ENCODE peak calls at places on chromosomes 7 and 10, in eight cellular contexts. U, Y, Q, S, F, X, O and B are unnamed samples.

GRCh38 chr7:36291387-36292316 is 98.0 kb upstream of the ANLN start:
- DNase-seq in U (peak), Y (peak), Q (peak), S (peak), F (peak), X (peak), O (peak), B (peak)

GRCh38 chr7:102178410-102178809 is 108.3 kb upstream of the SH2B2 start:
- DNase-seq in U (no peak), Y (no peak), Q (no peak), S (no peak), F (no peak), X (no peak), O (no peak), B (no peak)

GRCh38 chr10:45442670-45443069 is 68.7 kb downstream of the ALOX5 start:
- DNase-seq in U (no peak), Y (peak), Q (no peak), S (no peak), F (no peak), X (no peak), O (no peak), B (no peak)

GRCh38 chr10:85548038-85548437 is 818.6 kb downstream of the GRID1 start:
- DNase-seq in U (peak), Y (peak), Q (peak), S (peak), F (peak), X (peak), O (peak), B (peak)

GRCh38 chr10:130360826-130361311 is 224.7 kb downstream of the GLRX3 start:
- DNase-seq in U (no peak), Y (no peak), Q (no peak), S (no peak), F (no peak), X (no peak), O (no peak), B (no peak)

GRCh38 chr7:105713488-105714465 is 132.5 kb upstream of the EFCAB10 start:
- DNase-seq in U (no peak), Y (no peak), Q (no peak), S (no peak), F (peak), X (peak), O (no peak), B (no peak)

GRCh38 chr7:28815928-28816373 is 142.2 kb downstream of the TRIL start:
- DNase-seq in U (no peak), Y (no peak), Q (no peak), S (peak), F (no peak), X (no peak), O (no peak), B (no peak)

GRCh38 chr10:6069101-6069931 is 7.1 kb upstream of the IL2RA start:
- DNase-seq in U (no peak), Y (no peak), Q (peak), S (peak), F (no peak), X (no peak), O (no peak), B (no peak)

GRCh38 chr7:36390199-36391090 is 783 bp downstream of the ANLN start:
- DNase-seq in U (peak), Y (peak), Q (peak), S (peak), F (peak), X (peak), O (peak), B (peak)

GRCh38 chr7:103660455-103661371 is 214.7 kb upstream of the SLC26A5 start:
- DNase-seq in U (no peak), Y (no peak), Q (peak), S (no peak), F (peak), X (peak), O (peak), B (no peak)

GRCh38 chr10:4051408-4052151 is 266.6 kb upstream of the KLF6 start:
- DNase-seq in U (no peak), Y (no peak), Q (no peak), S (no peak), F (no peak), X (no peak), O (no peak), B (no peak)

GRCh38 chr10:131049051-131049450 is 262.5 kb downstream of the TCERG1L start:
- DNase-seq in U (peak), Y (peak), Q (no peak), S (no peak), F (no peak), X (no peak), O (no peak), B (no peak)

GRCh38 chr7:18978108-18978495 is 139.3 kb downstream of the TWIST1 start:
- DNase-seq in U (no peak), Y (no peak), Q (peak), S (no peak), F (peak), X (peak), O (no peak), B (peak)

GRCh38 chr7:104862719-104863118 is 151.3 kb upstream of the KMT2E start:
- DNase-seq in U (peak), Y (peak), Q (no peak), S (no peak), F (no peak), X (peak), O (peak), B (peak)

GRCh38 chr7:98168181-98168903 is 42.9 kb upstream of the BHLHA15 start:
- DNase-seq in U (peak), Y (peak), Q (peak), S (peak), F (peak), X (peak), O (peak), B (peak)

GRCh38 chr10:79242620-79243152 is 104.6 kb upstream of the PPIF start:
- DNase-seq in U (peak), Y (peak), Q (peak), S (peak), F (peak), X (peak), O (no peak), B (no peak)

GRCh38 chr7:87056346-87056745 is 3.1 kb downstream of the ELAPOR2 start:
- DNase-seq in U (no peak), Y (no peak), Q (no peak), S (no peak), F (no peak), X (no peak), O (no peak), B (no peak)

GRCh38 chr10:30762620-30763019 is 133.1 kb upstream of the LYZL2 start:
- DNase-seq in U (no peak), Y (no peak), Q (no peak), S (no peak), F (no peak), X (no peak), O (no peak), B (no peak)

GRCh38 chr7:158358926-158359645 is 228.5 kb downstream of the PTPRN2 start:
- DNase-seq in U (no peak), Y (no peak), Q (no peak), S (no peak), F (no peak), X (no peak), O (no peak), B (no peak)

GRCh38 chr10:124462348-124462695 is 699 bp downstream of the LHPP start:
- DNase-seq in U (no peak), Y (no peak), Q (no peak), S (no peak), F (no peak), X (no peak), O (no peak), B (no peak)

GRCh38 chr7:21256310-21256877 is 171.5 kb upstream of the SP4 start:
- DNase-seq in U (peak), Y (peak), Q (peak), S (peak), F (peak), X (peak), O (peak), B (peak)

GRCh38 chr7:113945018-113945938 is 26.5 kb upstream of the PPP1R3A start:
- DNase-seq in U (no peak), Y (no peak), Q (no peak), S (no peak), F (peak), X (no peak), O (no peak), B (no peak)

GRCh38 chr7:55382251-55382650 is 17.1 kb downstream of the LANCL2 start:
- DNase-seq in U (no peak), Y (no peak), Q (no peak), S (no peak), F (no peak), X (no peak), O (no peak), B (no peak)

GRCh38 chr7:98399903-98400537 is 870 bp downstream of the BAIAP2L1 start:
- DNase-seq in U (peak), Y (peak), Q (peak), S (no peak), F (peak), X (peak), O (no peak), B (peak)

GRCh38 chr10:109932391-109932790 is 9.1 kb upstream of the XPNPEP1 start:
- DNase-seq in U (no peak), Y (no peak), Q (peak), S (no peak), F (no peak), X (no peak), O (no peak), B (no peak)

GRCh38 chr7:153942036-153942435 is 110.2 kb upstream of the DPP6 start:
- DNase-seq in U (no peak), Y (no peak), Q (no peak), S (no peak), F (no peak), X (no peak), O (no peak), B (no peak)

GRCh38 chr7:69880848-69881247 is 282.6 kb downstream of the AUTS2 start:
- DNase-seq in U (no peak), Y (no peak), Q (no peak), S (no peak), F (no peak), X (no peak), O (no peak), B (no peak)

GRCh38 chr7:101165958-101166602 is 711 bp upstream of the VGF start:
- DNase-seq in U (peak), Y (peak), Q (no peak), S (no peak), F (no peak), X (no peak), O (no peak), B (no peak)

GRCh38 chr7:101168412-101169049 is 3.2 kb upstream of the VGF start:
- DNase-seq in U (no peak), Y (peak), Q (no peak), S (no peak), F (no peak), X (no peak), O (no peak), B (no peak)

GRCh38 chr7:101166603-101166908 is 1.2 kb upstream of the VGF start:
- DNase-seq in U (no peak), Y (no peak), Q (no peak), S (no peak), F (no peak), X (no peak), O (no peak), B (no peak)

GRCh38 chr7:101167645-101168411 is 2.5 kb upstream of the VGF start:
- DNase-seq in U (no peak), Y (no peak), Q (no peak), S (no peak), F (no peak), X (no peak), O (no peak), B (no peak)

DNA sequence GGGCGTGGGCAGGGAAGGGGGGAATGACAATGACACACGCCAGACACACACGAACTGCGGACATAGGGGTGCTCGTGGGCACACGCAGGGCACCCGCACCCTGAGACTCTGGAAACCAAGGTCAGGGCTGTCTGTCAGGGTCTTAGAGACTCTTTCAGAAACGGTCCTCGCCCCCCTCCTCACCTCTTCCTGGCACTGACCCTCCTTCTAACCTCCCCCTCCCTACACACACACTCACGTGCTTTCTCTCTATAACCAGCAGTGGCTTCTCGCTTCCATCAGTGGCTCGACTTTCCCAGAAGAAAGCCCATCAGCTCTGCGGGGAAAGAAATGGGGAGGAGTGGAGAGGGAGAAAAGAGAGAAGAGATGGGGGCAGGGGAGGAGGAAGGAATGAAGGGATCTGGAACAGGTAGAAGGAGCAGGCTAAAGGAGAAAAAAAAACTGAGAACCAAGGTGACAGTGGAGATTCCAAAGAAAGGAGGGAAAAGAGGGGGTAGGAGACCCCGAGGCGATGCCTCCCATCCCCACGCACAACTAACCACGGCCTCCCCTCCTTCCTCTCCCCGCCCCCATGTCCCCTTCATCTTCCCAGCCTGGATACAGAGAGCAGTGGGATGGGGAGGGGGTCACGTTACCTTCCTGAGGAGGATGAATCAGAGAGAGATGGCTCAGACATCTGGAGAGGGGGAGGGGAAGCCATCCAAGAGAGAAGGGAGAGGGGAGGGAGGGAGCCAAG is 1.7 kb upstream of the VGF start:
- DNase-seq in U (peak), Y (peak), Q (peak), S (no peak), F (no peak), X (no peak), O (no peak), B (no peak)
- TF ChIP-seq EZH2 in U (peak), Y (no peak), Q (no peak), S (no peak), F (no peak), X (no peak), O (no peak), B (no peak)

GRCh38 chr10:70038926-70039325 is 13.7 kb upstream of the MACROH2A2 start:
- DNase-seq in U (no peak), Y (no peak), Q (no peak), S (no peak), F (no peak), X (no peak), O (no peak), B (no peak)
- TF ChIP-seq EZH2 in U (no peak), Y (no peak), Q (no peak), S (no peak), F (no peak), X (no peak), O (no peak), B (no peak)

GRCh38 chr10:66928000-66928770 is 2.3 kb downstream of the LRRTM3 start:
- DNase-seq in U (peak), Y (peak), Q (peak), S (no peak), F (no peak), X (no peak), O (no peak), B (no peak)

GRCh38 chr10:66925896-66926719 is at the start of gene LRRTM3:
- DNase-seq in U (peak), Y (peak), Q (peak), S (peak), F (peak), X (peak), O (peak), B (peak)

GRCh38 chr10:66926841-66927240 is 1.0 kb downstream of the LRRTM3 start:
- DNase-seq in U (no peak), Y (no peak), Q (no peak), S (no peak), F (no peak), X (no peak), O (no peak), B (no peak)

GRCh38 chr10:66928791-66929190 is 3.0 kb downstream of the LRRTM3 start:
- DNase-seq in U (no peak), Y (no peak), Q (no peak), S (no peak), F (no peak), X (peak), O (no peak), B (no peak)

GRCh38 chr10:66927271-66927950 is 1.6 kb downstream of the LRRTM3 start:
- DNase-seq in U (no peak), Y (no peak), Q (no peak), S (no peak), F (no peak), X (no peak), O (no peak), B (no peak)
- TF ChIP-seq EZH2 in U (no peak), Y (no peak), Q (no peak), S (no peak), F (no peak), X (no peak), O (no peak), B (no peak)

GRCh38 chr7:150799741-150800575 is at the start of gene TMEM176B:
- DNase-seq in U (peak), Y (peak), Q (no peak), S (no peak), F (no peak), X (no peak), O (no peak), B (no peak)
- TF ChIP-seq EZH2 in U (peak), Y (peak), Q (peak), S (no peak), F (peak), X (no peak), O (no peak), B (no peak)

DNA sequence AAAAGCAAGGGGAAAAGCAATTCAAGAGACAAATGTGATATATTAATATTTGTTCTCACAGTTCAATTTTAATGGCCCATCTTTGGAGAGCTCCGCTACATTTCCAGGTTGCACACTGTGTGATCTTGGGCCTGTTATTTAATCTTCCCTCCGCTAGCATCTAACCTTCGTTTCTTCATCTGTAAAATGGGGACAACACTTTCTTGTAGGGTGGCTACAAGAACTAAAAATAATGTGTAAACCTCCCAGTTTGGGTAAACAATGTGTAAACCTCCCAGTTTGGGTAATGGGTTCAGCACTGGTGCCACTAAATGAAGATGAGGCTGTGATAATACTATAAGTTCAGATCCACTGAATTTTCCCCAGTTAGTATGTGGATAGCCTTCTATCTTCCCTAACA is 99.5 kb downstream of the CDK6 start:
- DNase-seq in U (no peak), Y (no peak), Q (no peak), S (no peak), F (no peak), X (no peak), O (no peak), B (no peak)
- TF ChIP-seq EZH2 in U (no peak), Y (no peak), Q (no peak), S (no peak), F (no peak), X (no peak), O (no peak), B (no peak)

DNA sequence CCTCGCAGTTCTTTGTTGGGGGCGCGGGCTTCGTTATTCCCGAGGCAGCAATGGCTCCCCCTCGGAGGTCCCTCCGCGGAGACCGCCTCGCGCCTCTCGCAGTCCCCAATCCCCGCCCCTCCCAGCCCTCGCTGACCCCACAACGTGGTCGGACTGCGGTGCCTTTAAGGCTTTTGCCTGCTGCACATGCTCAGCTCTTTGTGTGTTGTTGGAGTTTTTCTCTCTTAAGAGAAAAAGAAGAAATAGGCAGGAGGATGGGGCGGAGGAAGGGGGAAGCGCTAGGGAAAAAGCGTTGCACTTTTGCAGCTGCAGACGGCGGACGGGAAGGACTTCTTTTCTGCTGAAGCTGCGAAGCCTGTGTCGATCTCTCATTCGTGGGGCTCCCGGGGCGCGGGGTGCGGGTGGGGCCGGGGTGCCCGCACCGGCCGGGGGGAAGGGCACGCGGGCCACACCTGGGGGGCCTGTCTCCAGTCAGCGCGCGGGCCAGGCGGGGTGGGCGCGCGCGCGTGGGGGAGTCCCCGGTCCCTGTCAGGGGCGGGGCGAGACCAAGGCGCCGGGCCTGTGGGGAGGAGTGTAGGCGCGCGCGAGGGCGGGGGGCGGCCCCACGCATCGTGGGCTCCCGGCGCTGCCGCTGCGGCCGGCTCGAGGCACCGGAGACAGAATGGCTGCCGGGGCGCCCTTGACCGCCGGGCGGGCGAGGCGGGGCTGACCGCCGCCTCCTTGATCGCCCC is 445 bp upstream of the ATRNL1 start:
- DNase-seq in U (peak), Y (peak), Q (peak), S (peak), F (peak), X (no peak), O (no peak), B (no peak)
- TF ChIP-seq EZH2 in U (peak), Y (no peak), Q (no peak), S (no peak), F (no peak), X (no peak), O (no peak), B (no peak)

DNA sequence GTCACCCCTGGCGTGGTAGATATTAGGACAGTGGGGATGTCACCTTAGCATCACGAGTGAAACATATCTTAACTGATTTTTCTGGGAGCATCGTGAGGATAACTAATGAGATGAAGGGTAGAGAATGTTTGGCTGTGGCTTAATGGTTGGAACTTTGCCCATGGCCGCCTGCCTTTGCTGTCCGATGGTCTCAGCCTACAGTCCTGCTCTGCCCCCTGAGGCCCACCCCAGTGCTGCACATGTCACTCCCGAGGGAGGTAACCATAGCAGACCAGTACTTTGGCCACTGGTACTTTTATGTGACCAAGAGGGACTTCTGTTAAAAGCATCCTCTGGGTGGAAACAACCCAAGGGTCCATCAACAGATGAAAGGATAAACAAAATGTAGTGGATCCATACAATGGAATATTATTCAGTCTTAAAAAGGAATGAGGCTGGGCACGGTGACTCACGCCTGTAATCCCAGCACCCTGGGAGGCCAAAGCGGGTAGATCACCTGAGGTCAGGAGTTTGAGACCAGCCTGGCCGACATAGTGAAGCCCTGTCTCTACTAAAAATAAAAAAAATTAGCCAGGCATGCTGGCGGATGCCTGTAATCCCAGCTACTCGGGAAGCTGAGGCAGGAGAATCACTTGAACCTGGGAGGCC is 58.4 kb downstream of the TACR2 start:
- DNase-seq in U (no peak), Y (no peak), Q (no peak), S (no peak), F (no peak), X (no peak), O (no peak), B (no peak)
- TF ChIP-seq EZH2 in U (no peak), Y (no peak), Q (no peak), S (no peak), F (no peak), X (no peak), O (no peak), B (no peak)